ENCODE peak calls at places on chromosomes 3 and 15, in seven cellular contexts. E, A, V, U, D, K and R are unnamed samples.

GRCh38 chr3:57094606-57095005 is 34.1 kb downstream of the SPATA12 start:
- DNase-seq in D (no peak), A (no peak), E (no peak), K (no peak), V (no peak), U (no peak), R (no peak)

GRCh38 chr3:109132801-109133473 is 3.6 kb upstream of the C3orf85 start:
- DNase-seq in A (no peak), D (no peak), K (no peak), V (no peak), U (no peak), E (no peak), R (no peak)

GRCh38 chr15:90994059-90994416 is 297 bp downstream of the PRC1 start:
- DNase-seq in E (no peak), V (no peak), A (peak; percentile 44), K (no peak), U (no peak), D (peak; percentile 62), R (no peak)

GRCh38 chr15:95684693-95685115 is 645.8 kb upstream of the NR2F2 start:
- DNase-seq in V (no peak), A (peak; percentile 61), D (no peak), U (no peak), E (peak; percentile 21), K (no peak), R (no peak)

GRCh38 chr15:60557157-60557556 is 78.2 kb upstream of the ICE2 start:
- DNase-seq in D (no peak), E (no peak), U (no peak), A (no peak), K (no peak), V (no peak), R (no peak)

GRCh38 chr15:77037475-77038209 is 33.3 kb downstream of the TSPAN3 start:
- DNase-seq in V (no peak), A (no peak), K (no peak), E (no peak), U (no peak), D (peak; percentile 13), R (no peak)

GRCh38 chr3:46733026-46733800 is 15.5 kb upstream of the PRSS50 start:
- DNase-seq in E (no peak), U (no peak), D (no peak), K (no peak), A (no peak), V (no peak), R (peak; percentile 11)

GRCh38 chr15:74202461-74203401 is at the start of gene STRA6:
- DNase-seq in D (peak; percentile 90), U (peak; percentile 90), A (peak; percentile 52), E (no peak), K (peak; percentile 45), V (no peak), R (peak; percentile 42)

GRCh38 chr3:58129041-58129440 is 81.7 kb downstream of the DNASE1L3 start:
- DNase-seq in E (no peak), U (no peak), V (no peak), K (no peak), D (no peak), A (no peak), R (no peak)

GRCh38 chr3:114519415-114519814 is 225.6 kb downstream of the TIGIT start:
- DNase-seq in E (no peak), V (peak; percentile 26), K (no peak), D (peak; percentile 6), U (no peak), A (no peak), R (peak; percentile 7)

GRCh38 chr15:101635944-101636727 is 16.0 kb downstream of the TM2D3 start:
- DNase-seq in K (no peak), E (no peak), D (no peak), V (no peak), U (no peak), A (peak; percentile 28), R (no peak)

GRCh38 chr3:64184621-64185020 is 40.6 kb downstream of the PRICKLE2 start:
- DNase-seq in A (no peak), U (no peak), E (no peak), D (no peak), V (no peak), K (no peak), R (no peak)

GRCh38 chr3:48990636-48991421 is 788 bp downstream of the P4HTM start:
- DNase-seq in E (no peak), V (no peak), D (no peak), A (no peak), U (peak; percentile 72), K (no peak), R (no peak)
- TF ChIP-seq JUND in E (no peak), V (no peak), D (no peak), A (no peak), U (no peak), K (no peak), R (no peak)

DNA sequence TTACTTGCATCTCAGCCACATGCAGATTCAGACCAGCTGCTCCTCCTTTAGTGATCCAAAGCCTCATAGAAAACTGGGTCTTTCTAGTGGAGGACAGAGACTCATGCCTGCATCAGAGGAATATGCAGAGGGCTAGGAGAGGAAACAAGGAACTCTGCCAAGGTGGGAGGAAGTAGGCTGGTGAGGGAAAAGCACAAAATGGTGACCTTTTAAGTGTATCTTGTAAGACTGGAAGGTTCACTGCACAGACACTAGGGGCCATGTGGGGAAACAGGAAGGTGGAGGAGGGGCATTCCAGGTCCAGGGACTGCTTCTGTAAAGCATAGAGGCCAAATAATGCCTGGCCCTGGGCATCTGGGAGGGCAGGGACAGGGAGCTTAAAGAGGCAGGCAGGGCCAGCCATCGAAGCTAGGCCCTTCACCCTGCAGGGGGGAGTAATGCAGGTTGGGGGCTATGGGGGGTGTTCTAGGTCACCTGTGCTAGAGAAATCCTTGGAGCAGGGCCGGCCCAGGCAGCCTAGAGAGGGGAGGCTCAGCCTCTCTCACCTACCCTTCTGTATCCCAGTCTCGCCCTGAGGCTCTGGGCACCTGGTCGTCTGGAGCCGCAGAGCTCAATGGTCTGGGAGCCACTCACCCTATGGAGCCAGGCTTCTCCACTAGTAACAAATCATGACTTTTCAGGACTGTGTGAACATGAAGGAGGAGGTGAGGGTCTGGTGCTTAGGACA is 117.7 kb downstream of the DNAJB8 start:
- DNase-seq in D (peak; percentile 78), U (no peak), V (no peak), A (no peak), K (no peak), E (no peak), R (no peak)
- TF ChIP-seq JUND in D (no peak), U (no peak), V (no peak), A (no peak), K (no peak), E (no peak), R (no peak)

GRCh38 chr3:13710251-13710650 is 161.3 kb downstream of the FBLN2 start:
- DNase-seq in V (no peak), A (no peak), K (no peak), E (no peak), D (no peak), U (no peak), R (no peak)
- TF ChIP-seq JUND in V (no peak), A (no peak), K (no peak), E (no peak), D (no peak), U (no peak), R (no peak)

GRCh38 chr3:41202075-41202833 is 2.9 kb downstream of the CTNNB1 start:
- DNase-seq in K (peak; percentile 37), E (no peak), A (no peak), D (no peak), V (no peak), U (no peak), R (no peak)

GRCh38 chr3:41198526-41198925 is 779 bp upstream of the CTNNB1 start:
- DNase-seq in D (no peak), U (no peak), K (peak; percentile 20), V (no peak), E (no peak), A (peak; percentile 21), R (peak; percentile 16)

GRCh38 chr3:41199866-41200668 is 762 bp downstream of the CTNNB1 start:
- DNase-seq in E (no peak), U (no peak), D (peak; percentile 85), A (peak; percentile 73), K (no peak), V (no peak), R (peak; percentile 40)

GRCh38 chr3:41198950-41199865 is at the start of gene CTNNB1:
- DNase-seq in K (peak; percentile 71), D (peak; percentile 90), V (peak; percentile 50), E (peak; percentile 83), A (peak; percentile 82), U (peak; percentile 93), R (peak; percentile 75)

GRCh38 chr3:41200669-41201021 is 1.3 kb downstream of the CTNNB1 start:
- DNase-seq in U (no peak), D (no peak), A (peak; percentile 54), E (no peak), V (no peak), K (peak; percentile 43), R (peak; percentile 35)
- TF ChIP-seq JUND in U (no peak), D (no peak), A (no peak), E (no peak), V (no peak), K (no peak), R (no peak)

GRCh38 chr15:63718590-63719035 is 115.1 kb downstream of the HERC1 start:
- DNase-seq in D (no peak), V (no peak), E (no peak), U (no peak), K (peak; percentile 60), A (no peak), R (no peak)
- TF ChIP-seq JUND in D (peak; percentile 59), V (no peak), E (no peak), U (no peak), K (no peak), A (no peak), R (no peak)

DNA sequence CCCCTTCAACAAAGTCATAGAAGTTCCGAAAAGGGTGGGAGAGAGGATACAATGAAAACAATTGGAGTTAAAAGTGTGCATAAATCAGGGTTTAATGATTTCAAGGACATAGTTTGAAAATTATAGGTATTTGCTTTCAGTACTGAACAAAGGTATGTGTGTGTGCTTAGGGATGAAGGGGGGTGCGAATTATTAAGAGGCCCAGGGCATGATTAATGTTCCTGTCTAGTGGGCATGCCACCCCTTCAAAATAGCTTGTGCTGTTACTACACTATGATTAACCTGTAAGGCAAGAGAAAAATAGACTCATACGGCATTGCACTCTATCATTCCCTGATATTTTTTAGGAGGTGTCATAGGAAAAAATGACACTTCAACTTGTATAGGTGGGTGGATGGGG is 731.6 kb downstream of the NAALADL2 start:
- DNase-seq in D (no peak), E (no peak), A (no peak), U (no peak), K (no peak), V (no peak), R (no peak)
- TF ChIP-seq JUND in D (no peak), E (no peak), A (no peak), U (no peak), K (no peak), V (no peak), R (no peak)

GRCh38 chr3:194036842-194037241 is 99.1 kb upstream of the HES1 start:
- DNase-seq in D (no peak), U (no peak), E (no peak), K (no peak), A (no peak), V (no peak), R (no peak)

GRCh38 chr3:194042947-194043346 is 93.0 kb upstream of the HES1 start:
- DNase-seq in E (no peak), V (no peak), D (no peak), K (peak; percentile 16), A (no peak), U (no peak), R (no peak)

GRCh38 chr3:194045289-194045688 is 90.7 kb upstream of the HES1 start:
- DNase-seq in U (no peak), V (peak; percentile 41), K (no peak), D (no peak), A (no peak), E (no peak), R (no peak)

GRCh38 chr3:194043516-194043915 is 92.4 kb upstream of the HES1 start:
- DNase-seq in D (no peak), K (no peak), U (no peak), V (no peak), A (peak; percentile 44), E (no peak), R (no peak)

GRCh38 chr3:194040501-194041273 is 95.3 kb upstream of the HES1 start:
- DNase-seq in V (no peak), D (no peak), U (no peak), A (no peak), E (no peak), K (no peak), R (no peak)
- TF ChIP-seq JUND in V (no peak), D (no peak), U (no peak), A (no peak), E (no peak), K (no peak), R (no peak)